ENCODE peak calls at places on chromosomes 16 and 17, in nine cellular contexts. G is psoas muscle, C is adrenal gland, I is right atrium auricular region, Y is cardiac muscle cell, J is uterus, A is HCT116, Z is H9, T is A549. O is an unnamed sample.

GRCh38 chr17:66580601-66581385 is 254.1 kb upstream of the CACNG5 start:
- DNase-seq in G (no peak), C (peak), I (no peak), Y (no peak), J (peak), A (no peak), Z (peak), T (no peak), O (no peak)

GRCh38 chr16:78444-79145 is 570 bp downstream of the MPG start:
- DNase-seq in G (peak), C (no peak), I (no peak), Y (peak), J (peak), A (no peak), Z (no peak), T (peak), O (peak)

GRCh38 chr16:20673882-20674683 is 23.4 kb downstream of the ACSM1 start:
- DNase-seq in G (no peak), C (no peak), I (no peak), Y (no peak), J (no peak), A (no peak), Z (no peak), T (no peak), O (no peak)

GRCh38 chr17:39231587-39232551 is 6.1 kb upstream of the STAC2 start:
- DNase-seq in G (peak), C (peak), I (no peak), Y (peak), J (peak), A (no peak), Z (peak), T (peak), O (no peak)

GRCh38 chr17:44832821-44833220 is 2.7 kb upstream of the GJC1 start:
- DNase-seq in G (no peak), C (no peak), I (no peak), Y (no peak), J (no peak), A (no peak), Z (no peak), T (no peak), O (no peak)

GRCh38 chr16:81445143-81445922 is 725 bp downstream of the CMIP start:
- DNase-seq in G (peak), C (peak), I (no peak), Y (peak), J (peak), A (no peak), Z (no peak), T (peak), O (peak)

GRCh38 chr17:72702136-72702735 is 390.3 kb downstream of the SLC39A11 start:
- DNase-seq in G (no peak), C (no peak), I (no peak), Y (no peak), J (no peak), A (peak), Z (no peak), T (peak), O (no peak)

GRCh38 chr17:36594626-36595401 is 3.1 kb downstream of the DHRS11 start:
- DNase-seq in G (no peak), C (no peak), I (no peak), Y (no peak), J (no peak), A (no peak), Z (no peak), T (no peak), O (no peak)

GRCh38 chr17:29212681-29213121 is 32.5 kb upstream of the MYO18A start:
- DNase-seq in G (no peak), C (no peak), I (no peak), Y (no peak), J (no peak), A (no peak), Z (no peak), T (no peak), O (no peak)

GRCh38 chr16:17940584-17940983 is 396.0 kb downstream of the NPIPA8 start:
- DNase-seq in G (no peak), C (no peak), I (no peak), Y (no peak), J (no peak), A (no peak), Z (no peak), T (no peak), O (no peak)

GRCh38 chr16:4694664-4695451 is 1.5 kb downstream of the NUDT16L1 start:
- DNase-seq in G (peak), C (peak), I (no peak), Y (no peak), J (peak), A (no peak), Z (no peak), T (no peak), O (no peak)

GRCh38 chr17:78658281-78658785 is 81.1 kb upstream of the DNAH17 start:
- DNase-seq in G (no peak), C (no peak), I (no peak), Y (no peak), J (no peak), A (no peak), Z (no peak), T (no peak), O (no peak)

GRCh38 chr16:27824786-27825185 is 238.7 kb downstream of the GSG1L start:
- DNase-seq in G (no peak), C (no peak), I (no peak), Y (no peak), J (no peak), A (no peak), Z (no peak), T (no peak), O (no peak)

GRCh38 chr16:20318437-20318836 is 8.9 kb downstream of the GP2 start:
- DNase-seq in G (no peak), C (no peak), I (no peak), Y (no peak), J (no peak), A (no peak), Z (no peak), T (no peak), O (no peak)

GRCh38 chr16:12092347-12092882 is 115.9 kb downstream of the SNX29 start:
- DNase-seq in G (no peak), C (no peak), I (no peak), Y (no peak), J (no peak), A (peak), Z (no peak), T (no peak), O (no peak)

GRCh38 chr16:1098266-1098991 is 2.4 kb upstream of the C1QTNF8 start:
- DNase-seq in G (no peak), C (no peak), I (no peak), Y (peak), J (no peak), A (no peak), Z (no peak), T (no peak), O (no peak)

GRCh38 chr16:57475711-57476339 is 10.5 kb downstream of the DOK4 start:
- DNase-seq in G (no peak), C (no peak), I (no peak), Y (peak), J (no peak), A (peak), Z (peak), T (peak), O (no peak)

GRCh38 chr16:30053376-30054015 is 12.1 kb upstream of the ALDOA start:
- DNase-seq in G (no peak), C (no peak), I (no peak), Y (no peak), J (no peak), A (no peak), Z (no peak), T (no peak), O (peak)

GRCh38 chr16:54554581-54554980 is 268.0 kb upstream of the IRX3 start:
- DNase-seq in G (no peak), C (no peak), I (no peak), Y (no peak), J (no peak), A (no peak), Z (no peak), T (no peak), O (no peak)

GRCh38 chr16:84266451-84266850 is 26.6 kb upstream of the KCNG4 start:
- DNase-seq in G (no peak), C (peak), I (peak), Y (peak), J (no peak), A (peak), Z (peak), T (peak), O (peak)

GRCh38 chr16:12182202-12182601 is 205.7 kb downstream of the SNX29 start:
- DNase-seq in G (no peak), C (no peak), I (no peak), Y (no peak), J (no peak), A (no peak), Z (no peak), T (no peak), O (no peak)

GRCh38 chr16:3856367-3857141 is 24.0 kb downstream of the CREBBP start:
- DNase-seq in G (no peak), C (no peak), I (no peak), Y (no peak), J (no peak), A (no peak), Z (no peak), T (no peak), O (no peak)

GRCh38 chr16:69526831-69527655 is 38.7 kb upstream of the NFAT5 start:
- DNase-seq in G (no peak), C (no peak), I (no peak), Y (no peak), J (no peak), A (no peak), Z (no peak), T (no peak), O (no peak)

GRCh38 chr17:21297026-21297520 is 12.6 kb downstream of the MAP2K3 start:
- DNase-seq in G (peak), C (no peak), I (no peak), Y (no peak), J (no peak), A (no peak), Z (no peak), T (no peak), O (no peak)

GRCh38 chr16:86590501-86591144 is 12.3 kb downstream of the FOXL1 start:
- DNase-seq in G (no peak), C (no peak), I (no peak), Y (no peak), J (no peak), A (no peak), Z (no peak), T (no peak), O (no peak)

GRCh38 chr16:86508947-86509758 is 1.2 kb upstream of the FOXF1 start:
- DNase-seq in G (peak), C (no peak), I (no peak), Y (peak), J (peak), A (peak), Z (peak), T (no peak), O (peak)

GRCh38 chr17:74453665-74454196 is 12.7 kb upstream of the CD300A start:
- DNase-seq in G (no peak), C (peak), I (no peak), Y (peak), J (no peak), A (no peak), Z (peak), T (peak), O (peak)

GRCh38 chr16:82331397-82331796 is 161.4 kb upstream of the MPHOSPH6 start:
- DNase-seq in G (no peak), C (no peak), I (no peak), Y (no peak), J (no peak), A (no peak), Z (no peak), T (no peak), O (no peak)

GRCh38 chr16:73019456-73020362 is 28.2 kb downstream of the ZFHX3 start:
- DNase-seq in G (no peak), C (peak), I (peak), Y (peak), J (no peak), A (peak), Z (no peak), T (peak), O (peak)

DNA sequence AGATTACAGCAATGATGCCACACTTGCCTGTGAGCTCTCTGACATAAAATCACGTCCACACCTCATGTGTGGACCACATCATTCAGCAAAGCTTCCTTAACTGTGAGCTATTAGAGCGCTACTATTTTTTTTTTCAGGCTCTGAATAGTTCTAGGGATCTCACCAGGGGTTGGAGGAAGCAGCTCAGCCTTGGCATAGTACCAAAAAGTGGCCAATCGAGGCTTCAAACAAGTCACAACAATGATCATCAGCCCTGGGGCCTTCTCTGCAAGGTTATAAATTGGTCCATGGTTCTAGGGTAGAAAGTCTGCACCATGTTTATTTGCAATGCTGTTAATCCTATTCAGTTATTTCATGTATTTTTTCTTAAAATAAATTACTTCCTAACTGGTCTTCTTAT is 37.8 kb downstream of the RNF157 start:
- DNase-seq in G (no peak), C (no peak), I (no peak), Y (no peak), J (no peak), A (no peak), Z (no peak), T (no peak), O (peak)
- TF ChIP-seq CTCF in G (no peak), C (no peak), I (no peak), Y (no peak), J (no peak), A (no peak), Z (no peak), T (no peak), O (no peak)

DNA sequence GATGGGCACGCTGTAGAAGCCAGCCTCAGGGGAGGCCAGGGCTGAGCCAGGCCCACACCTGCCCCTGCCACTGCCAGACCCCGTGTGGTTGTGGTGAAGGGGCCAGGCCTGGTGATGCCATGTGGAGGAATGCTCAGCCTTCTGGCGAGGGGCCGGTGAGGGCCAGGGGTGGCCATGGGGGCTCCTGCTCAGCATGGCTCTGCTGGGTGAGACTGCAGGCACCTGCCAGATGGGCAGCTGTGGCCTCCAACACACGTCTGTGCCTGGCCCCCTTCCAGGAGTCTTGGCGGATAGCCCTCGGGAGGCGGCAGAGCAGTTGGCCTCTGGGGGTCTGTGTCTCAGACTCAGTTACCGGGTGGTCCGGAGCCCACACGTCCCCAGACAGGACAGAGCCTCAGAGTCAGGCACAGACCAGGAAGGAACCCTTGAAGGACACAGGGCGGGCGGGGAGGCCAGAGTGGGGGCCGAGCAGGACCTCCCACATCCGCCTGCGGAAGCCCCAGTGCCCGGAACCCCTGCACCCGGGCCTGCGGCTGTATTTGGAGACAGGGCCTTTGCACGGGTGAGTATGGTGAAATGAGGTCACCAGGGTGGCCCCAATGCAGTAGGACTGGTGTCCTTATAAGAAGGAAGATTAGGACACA is 22.5 kb upstream of the CHMP6 start:
- DNase-seq in G (no peak), C (no peak), I (no peak), Y (no peak), J (no peak), A (no peak), Z (no peak), T (no peak), O (no peak)
- H3K27ac ChIP-seq in G (no peak), C (no peak), I (no peak), Y (no peak), J (peak), A (no peak), Z (no peak), T (no peak), O (peak)

DNA sequence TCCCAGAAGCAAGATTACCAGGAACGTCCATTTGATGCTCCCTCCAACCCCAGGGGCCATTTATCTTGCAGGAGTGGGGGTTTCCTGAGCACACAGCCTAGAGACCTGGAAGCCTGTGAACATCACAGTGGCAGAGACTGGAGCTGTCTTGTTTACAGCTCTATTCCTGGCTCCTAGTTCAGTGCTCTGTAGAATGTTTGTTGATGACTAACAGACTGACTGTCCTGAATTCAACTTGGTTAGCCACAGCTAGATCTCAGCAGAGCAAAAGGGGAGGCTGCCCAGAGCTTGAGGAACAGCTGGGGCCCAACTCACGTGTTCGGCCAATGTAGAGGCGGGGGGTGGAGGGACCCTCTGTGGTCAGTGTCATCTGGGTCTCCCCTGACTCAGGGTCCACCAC is 6.6 kb downstream of the ERN2 start:
- DNase-seq in G (no peak), C (no peak), I (no peak), Y (no peak), J (no peak), A (no peak), Z (no peak), T (no peak), O (no peak)
- TF ChIP-seq CTCF in G (no peak), C (no peak), I (no peak), Y (no peak), J (no peak), A (no peak), Z (no peak), T (no peak), O (no peak)

DNA sequence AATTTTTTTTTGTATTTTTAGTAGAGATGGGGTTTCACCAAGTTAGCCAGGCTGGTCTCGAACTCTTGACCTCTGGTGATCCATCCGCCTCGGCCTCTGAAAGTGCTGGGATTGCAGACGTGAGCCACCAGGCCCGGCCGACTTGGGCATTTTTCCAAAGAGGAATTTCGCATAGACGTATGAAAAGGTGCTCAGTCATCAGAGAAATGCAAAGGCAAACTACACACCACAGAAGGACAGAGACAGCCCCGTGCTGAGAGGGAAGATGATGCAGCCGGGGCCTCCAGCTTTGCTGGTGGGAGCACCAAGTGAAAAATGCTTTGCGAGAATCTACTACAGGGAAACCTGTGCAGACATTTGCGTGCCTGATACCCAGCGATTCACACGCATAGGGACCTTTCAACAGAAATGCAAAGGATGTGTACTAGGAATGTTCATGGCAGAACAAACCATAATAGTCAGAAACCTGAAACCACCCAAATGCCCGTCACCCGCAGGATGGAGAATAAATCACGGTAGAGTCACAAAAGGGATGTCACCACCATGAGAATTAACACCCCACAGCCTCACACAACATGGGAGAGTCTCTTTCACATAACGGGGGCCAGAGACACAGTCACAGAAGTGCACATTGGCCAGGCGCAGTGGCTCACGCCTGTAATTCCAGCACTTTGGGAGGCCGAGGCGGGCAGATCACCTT is 5.2 kb downstream of the RAB40B start:
- DNase-seq in G (peak), C (no peak), I (no peak), Y (no peak), J (no peak), A (no peak), Z (no peak), T (no peak), O (no peak)
- H3K27ac ChIP-seq in G (peak), C (no peak), I (no peak), Y (no peak), J (no peak), A (no peak), Z (no peak), T (no peak), O (no peak)

GRCh38 chr16:2278272-2278608 is 10.3 kb upstream of the RNPS1 start:
- DNase-seq in G (no peak), C (no peak), I (no peak), Y (no peak), J (no peak), A (no peak), Z (peak), T (peak), O (no peak)
- TF ChIP-seq CTCF in G (no peak), C (no peak), I (no peak), Y (peak), J (no peak), A (peak), Z (peak), T (no peak), O (no peak)

GRCh38 chr17:31488264-31488981 is 96.9 kb downstream of the RAB11FIP4 start:
- DNase-seq in G (no peak), C (no peak), I (no peak), Y (no peak), J (no peak), A (no peak), Z (peak), T (no peak), O (peak)
- H3K27ac ChIP-seq in G (no peak), C (no peak), I (peak), Y (no peak), J (no peak), A (peak), Z (no peak), T (peak), O (no peak)

DNA sequence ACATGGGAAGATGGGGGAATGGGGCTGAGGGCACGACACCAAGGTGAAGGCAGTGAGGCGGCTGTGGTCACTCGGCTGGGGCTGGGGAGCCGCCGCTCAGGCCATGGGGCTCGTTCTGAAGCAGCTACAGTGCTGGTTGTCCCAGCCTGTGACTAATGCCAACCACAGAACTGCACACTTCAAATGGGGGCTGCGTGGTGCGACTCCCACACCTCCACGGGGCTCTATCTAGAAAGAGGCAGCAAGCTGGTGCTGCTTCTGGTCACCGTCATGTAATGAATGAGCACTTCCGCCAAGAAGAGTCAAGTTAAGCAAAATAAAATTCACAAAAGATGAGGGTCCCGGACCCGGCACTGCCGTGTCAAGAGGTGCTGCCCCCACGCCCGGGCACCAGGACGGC is 20.0 kb downstream of the GALNS start:
- DNase-seq in G (no peak), C (no peak), I (no peak), Y (no peak), J (no peak), A (no peak), Z (no peak), T (no peak), O (no peak)
- TF ChIP-seq CTCF in G (no peak), C (no peak), I (no peak), Y (no peak), J (no peak), A (no peak), Z (no peak), T (no peak), O (no peak)

O was measured in RWPE1.